ENCODE peak calls at places on chromosomes 5 and 9, in five cellular contexts. H is lower leg skin, C is neural crest cell, J is cardiac fibroblast, G is hepatic stellate cell. D is an unnamed sample.

GRCh38 chr9:78407636-78408312 is 110.8 kb downstream of the PSAT1 start:
- DNase-seq in H (no peak), J (no peak), C (no peak), G (no peak), D (no peak)

GRCh38 chr5:15993934-15994333 is 185.7 kb downstream of the MARCHF11 start:
- DNase-seq in G (no peak), C (no peak), J (peak; percentile 39), H (no peak), D (no peak)

GRCh38 chr5:175079707-175080106 is 355.3 kb downstream of the MSX2 start:
- DNase-seq in J (no peak), H (no peak), G (no peak), C (no peak), D (no peak)

GRCh38 chr5:60517094-60517694 is 182.8 kb downstream of the DEPDC1B start:
- DNase-seq in H (no peak), J (no peak), C (no peak), G (no peak), D (no peak)

GRCh38 chr9:91089405-91090131 is 272.1 kb downstream of the AUH start:
- DNase-seq in C (no peak), J (peak; percentile 62), H (no peak), G (peak; percentile 49), D (no peak)

GRCh38 chr9:37650873-37651768 is at the start of gene FRMPD1:
- DNase-seq in C (peak; percentile 59), J (peak; percentile 23), G (peak; percentile 54), H (peak; percentile 89), D (peak; percentile 55)

GRCh38 chr5:177455036-177455660 is 8.5 kb downstream of the PRR7 start:
- DNase-seq in C (peak; percentile 84), G (peak; percentile 78), H (peak; percentile 95), J (peak; percentile 59), D (peak; percentile 89)

GRCh38 chr5:133556551-133556950 is 55.8 kb downstream of the FSTL4 start:
- DNase-seq in H (no peak), G (no peak), C (no peak), J (no peak), D (no peak)

GRCh38 chr5:54738118-54738972 is 220.8 kb downstream of the SNX18 start:
- DNase-seq in G (no peak), H (peak; percentile 94), J (peak; percentile 68), C (no peak), D (peak; percentile 62)

GRCh38 chr9:90943341-90943740 is 141.7 kb downstream of the SYK start:
- DNase-seq in H (peak; percentile 12), C (no peak), G (no peak), J (peak; percentile 50), D (no peak)

GRCh38 chr5:151019331-151019730 is 1.1 kb upstream of the GPX3 start:
- DNase-seq in H (no peak), C (no peak), J (peak; percentile 37), G (no peak), D (no peak)

GRCh38 chr9:125541840-125542243 is 165.2 kb downstream of the MAPKAP1 start:
- DNase-seq in G (no peak), J (no peak), C (no peak), H (no peak), D (no peak)

GRCh38 chr5:149257875-149258705 is 13.6 kb upstream of the AFAP1L1 start:
- DNase-seq in H (no peak), J (peak; percentile 82), G (peak; percentile 86), C (no peak), D (no peak)

GRCh38 chr5:168647083-168647482 is 67.9 kb upstream of the PANK3 start:
- DNase-seq in C (no peak), H (peak; percentile 28), G (no peak), J (peak; percentile 61), D (no peak)

GRCh38 chr9:121771851-121772599 is 120.6 kb downstream of the DAB2IP start:
- DNase-seq in G (no peak), J (no peak), H (no peak), C (no peak), D (no peak)

GRCh38 chr5:63131618-63132285 is 553.1 kb downstream of the LRRC70 start:
- DNase-seq in J (peak; percentile 88), G (no peak), C (no peak), H (no peak), D (no peak)

GRCh38 chr5:59660737-59661136 is 232.8 kb downstream of the PDE4D start:
- DNase-seq in C (no peak), G (no peak), J (peak; percentile 59), H (no peak), D (no peak)

GRCh38 chr9:93599571-93600403 is 23.4 kb downstream of the PHF2 start:
- DNase-seq in C (no peak), J (no peak), H (peak; percentile 64), G (no peak), D (no peak)

GRCh38 chr9:75087279-75087823 is 604 bp downstream of the NMRK1 start:
- DNase-seq in J (peak; percentile 55), G (peak; percentile 51), C (no peak), H (no peak), D (peak; percentile 67)

GRCh38 chr5:178381206-178381605 is 148.6 kb upstream of the PHYKPL start:
- DNase-seq in G (no peak), C (no peak), H (no peak), J (no peak), D (no peak)

GRCh38 chr5:143354025-143354424 is 49.5 kb downstream of the NR3C1 start:
- DNase-seq in G (no peak), J (no peak), H (no peak), C (no peak), D (no peak)

GRCh38 chr9:134468358-134468757 is 142.1 kb downstream of the RXRA start:
- DNase-seq in C (no peak), G (no peak), J (no peak), H (no peak), D (no peak)

GRCh38 chr5:55254802-55255201 is 21.4 kb upstream of the CCNO start:
- DNase-seq in G (no peak), H (no peak), C (no peak), J (no peak), D (no peak)

D was measured in ureter.